ENCODE peak calls at places on chromosomes 11 and 22, in six cellular contexts. E is stimulated activated naive B cell treated with anti-CD40 and anti-IgM and Interleukin-4, amounts not matched to agents 10 μg/mL and 1 μg/mL and 100 μg/mL, for 72 hours; O is choroid plexus epithelial cell; B is CD8-positive, alpha-beta T cell; X is HS-27A; M is AG10803. U is an unnamed sample.

GRCh38 chr11:19018901-19019300 is 41.6 kb downstream of the MRGPRX2 start:
- DNase-seq in E (no peak), O (no peak), B (no peak), X (no peak), M (no peak), U (no peak)

GRCh38 chr11:128522943-128523518 is 64.3 kb downstream of the ETS1 start:
- DNase-seq in E (peak; percentile 42), O (no peak), B (no peak), X (no peak), M (no peak), U (no peak)

GRCh38 chr11:16326679-16327297 is 29.6 kb downstream of the SOX6 start:
- DNase-seq in E (no peak), O (no peak), B (no peak), X (peak; percentile 66), M (no peak), U (no peak)

GRCh38 chr11:115238802-115239201 is 265.4 kb downstream of the CADM1 start:
- DNase-seq in E (no peak), O (peak; percentile 52), B (no peak), X (no peak), M (no peak), U (no peak)

GRCh38 chr11:1570896-1571759 is 943 bp downstream of the DUSP8 start:
- DNase-seq in E (no peak), O (peak; percentile 5), B (no peak), X (no peak), M (no peak), U (no peak)

GRCh38 chr11:86802601-86803051 is 2.3 kb downstream of the PRSS23 start:
- DNase-seq in E (no peak), O (peak; percentile 74), B (no peak), X (no peak), M (peak; percentile 47), U (peak; percentile 80)

GRCh38 chr11:9710223-9710622 is 46.3 kb downstream of the SWAP70 start:
- DNase-seq in E (no peak), O (no peak), B (no peak), X (no peak), M (no peak), U (no peak)

GRCh38 chr22:33975841-33976240 is 55.6 kb upstream of the LARGE1 start:
- DNase-seq in E (no peak), O (no peak), B (no peak), X (no peak), M (no peak), U (no peak)

GRCh38 chr22:33382427-33382826 is 324.2 kb upstream of the SYN3 start:
- DNase-seq in E (no peak), O (no peak), B (no peak), X (no peak), M (no peak), U (no peak)

GRCh38 chr11:125600663-125601062 is 8.0 kb downstream of the STT3A start:
- DNase-seq in E (no peak), O (no peak), B (no peak), X (no peak), M (no peak), U (no peak)

GRCh38 chr11:1208361-1209261 is 14.3 kb upstream of the MUC5B start:
- DNase-seq in E (no peak), O (no peak), B (no peak), X (no peak), M (no peak), U (no peak)

GRCh38 chr11:12845739-12846358 is 163.3 kb upstream of the RASSF10 start:
- DNase-seq in E (no peak), O (peak; percentile 60), B (no peak), X (no peak), M (peak; percentile 83), U (peak; percentile 17)